ENCODE peak calls at places on chromosomes 4 and X, in eight cellular contexts. C is stomach, I is K562, F is upper lobe of left lung, Z is HepG2, U is SK-N-SH, M is suprapubic skin, J is sigmoid colon. N is an unnamed sample.

GRCh38 chrX:67563469-67564448 is 19.9 kb downstream of the AR start:
- DNase-seq in U (no peak), M (no peak), J (no peak), C (no peak), Z (no peak), I (no peak), F (no peak), N (no peak)

GRCh38 chrX:12118134-12118533 is 20.1 kb upstream of the FRMPD4 start:
- DNase-seq in J (no peak), U (no peak), C (no peak), I (no peak), M (no peak), Z (no peak), F (no peak), N (no peak)

GRCh38 chr4:79201976-79202375 is 123.9 kb downstream of the NAA11 start:
- DNase-seq in F (no peak), M (no peak), C (no peak), U (no peak), I (no peak), J (no peak), Z (no peak), N (no peak)

GRCh38 chrX:132488092-132488749 is 617 bp downstream of the MBNL3 start:
- DNase-seq in Z (no peak), I (no peak), M (no peak), F (peak), J (no peak), C (no peak), U (no peak), N (peak)

GRCh38 chrX:106862972-106863688 is 40.0 kb downstream of the RIPPLY1 start:
- DNase-seq in U (peak), Z (peak), C (peak), M (no peak), J (no peak), I (no peak), F (no peak), N (peak)

GRCh38 chr4:176150283-176150682 is 45.1 kb downstream of the SPATA4 start:
- DNase-seq in M (no peak), J (no peak), Z (peak), F (no peak), C (no peak), U (peak), I (no peak), N (no peak)

GRCh38 chr4:175891863-175892262 is 79.8 kb upstream of the GPM6A start:
- DNase-seq in I (no peak), Z (peak), C (no peak), U (peak), M (no peak), F (no peak), J (no peak), N (no peak)

GRCh38 chr4:4985844-4986243 is 33.4 kb downstream of the CYTL1 start:
- DNase-seq in C (no peak), J (no peak), U (no peak), F (no peak), Z (no peak), I (no peak), M (no peak), N (no peak)

DNA sequence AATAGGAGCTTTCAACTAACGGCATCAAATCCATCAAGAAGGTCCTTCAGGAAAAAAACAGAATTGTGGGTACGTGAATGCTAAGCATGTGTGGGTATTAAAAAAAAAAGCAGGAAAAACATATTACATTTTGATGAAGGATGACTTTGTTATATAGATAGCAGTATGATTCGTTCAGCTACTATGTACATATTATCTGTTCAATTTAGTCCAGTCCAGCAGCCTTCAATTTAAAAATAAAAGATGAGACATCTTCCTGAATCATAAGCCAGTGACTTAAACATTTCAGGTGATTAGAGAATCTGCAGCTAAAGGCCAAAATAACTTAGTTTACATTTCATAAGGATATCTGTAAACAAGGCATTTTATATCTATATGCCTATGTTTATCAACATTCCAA is 63.4 kb downstream of the LCORL start:
- DNase-seq in U (no peak), F (no peak), C (no peak), M (no peak), I (no peak), Z (no peak), J (no peak), N (no peak)
- TF ChIP-seq EP300 in U (no peak), F (no peak), C (no peak), M (no peak), I (no peak), Z (no peak), J (no peak), N (no peak)

GRCh38 chr4:13597604-13598003 is 29.9 kb downstream of the BOD1L1 start:
- DNase-seq in F (no peak), M (no peak), Z (no peak), C (no peak), J (no peak), I (no peak), U (no peak), N (no peak)

GRCh38 chr4:13601060-13601459 is 26.5 kb downstream of the BOD1L1 start:
- DNase-seq in M (no peak), Z (no peak), C (no peak), I (no peak), J (no peak), F (peak), U (no peak), N (no peak)

GRCh38 chr4:13601848-13602247 is 25.7 kb downstream of the BOD1L1 start:
- DNase-seq in Z (no peak), C (no peak), F (no peak), M (no peak), U (no peak), I (no peak), J (no peak), N (no peak)

GRCh38 chr4:13597141-13597540 is 30.4 kb downstream of the BOD1L1 start:
- DNase-seq in F (no peak), M (no peak), J (no peak), I (no peak), U (no peak), C (no peak), Z (peak), N (no peak)

GRCh38 chr4:13599159-13599558 is 28.4 kb downstream of the BOD1L1 start:
- DNase-seq in Z (no peak), C (no peak), J (no peak), I (no peak), U (peak), F (no peak), M (no peak), N (no peak)
- TF ChIP-seq POLR2AphosphoS5 in Z (no peak), C (no peak), J (no peak), I (no peak), U (no peak), F (no peak), M (no peak), N (no peak)

GRCh38 chrX:150574824-150575409 is 6.5 kb downstream of the MTM1 start:
- DNase-seq in Z (no peak), J (no peak), I (no peak), F (no peak), U (no peak), C (no peak), M (no peak), N (no peak)

GRCh38 chrX:150573702-150574101 is 5.3 kb downstream of the MTM1 start:
- DNase-seq in I (no peak), M (no peak), Z (no peak), C (no peak), U (no peak), F (no peak), J (no peak), N (peak)

GRCh38 chrX:150569155-150569477 is 695 bp downstream of the MTM1 start:
- DNase-seq in M (no peak), J (no peak), C (peak), Z (no peak), U (no peak), F (peak), I (no peak), N (peak)

GRCh38 chrX:150570512-150570911 is 2.1 kb downstream of the MTM1 start:
- DNase-seq in Z (peak), I (no peak), C (no peak), U (no peak), M (no peak), J (no peak), F (no peak), N (no peak)

DNA sequence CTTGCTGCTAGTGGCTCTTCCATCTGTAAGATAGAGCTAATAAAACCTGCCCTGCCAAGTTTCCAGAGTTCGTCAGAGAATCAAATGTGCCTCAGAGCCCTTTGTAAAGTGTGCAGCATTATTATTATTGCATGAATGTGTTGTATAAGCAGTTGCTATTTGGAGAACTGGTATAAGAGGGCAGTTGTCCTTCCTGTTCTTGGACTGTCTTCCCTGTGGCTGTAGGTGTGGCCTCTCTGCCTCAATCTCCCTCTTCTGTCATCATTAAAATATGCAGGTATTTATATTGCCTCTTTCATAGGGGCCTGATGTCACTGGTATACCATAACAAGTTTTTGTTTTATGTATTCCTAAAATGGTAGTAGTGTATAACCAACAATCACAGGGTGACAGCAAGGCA is 3.8 kb downstream of the MTM1 start:
- DNase-seq in U (no peak), C (no peak), J (no peak), I (no peak), Z (no peak), F (no peak), M (no peak), N (no peak)
- H3K27ac ChIP-seq in U (no peak), C (peak), J (peak), I (no peak), Z (peak), F (peak), M (peak), N (peak)

DNA sequence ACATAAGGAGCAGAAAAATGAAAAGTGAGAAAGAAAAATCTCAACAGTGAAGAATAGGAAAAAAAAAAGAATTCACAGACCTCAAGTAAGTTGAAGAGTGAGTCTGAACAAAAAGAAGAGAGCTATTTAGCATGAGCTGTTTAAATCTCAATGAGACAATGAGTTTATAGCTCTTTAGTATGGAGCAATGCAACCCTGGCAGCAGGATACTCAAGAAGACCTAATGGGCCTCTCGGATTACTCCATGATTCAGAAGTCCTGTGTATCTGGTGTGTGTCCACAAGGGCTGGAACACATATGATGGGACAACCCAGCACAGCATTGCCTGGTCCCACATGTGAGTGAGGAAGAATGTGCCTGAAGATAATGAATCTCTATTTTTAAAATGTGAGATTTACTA is 563.1 kb upstream of the INTU start:
- DNase-seq in F (no peak), I (no peak), Z (no peak), U (no peak), C (no peak), J (no peak), M (no peak), N (no peak)
- TF ChIP-seq EP300 in F (no peak), I (no peak), Z (no peak), U (no peak), C (no peak), J (no peak), M (no peak), N (no peak)

GRCh38 chr4:1055721-1056590 is 44.5 kb downstream of the FGFRL1 start:
- DNase-seq in M (peak), U (peak), C (peak), J (peak), Z (no peak), I (peak), F (no peak), N (peak)
- TF ChIP-seq POLR2AphosphoS5 in M (no peak), U (no peak), C (peak), J (no peak), Z (no peak), I (no peak), F (no peak), N (peak)

GRCh38 chr4:1235381-1236102 is 13.4 kb downstream of the CTBP1 start:
- DNase-seq in U (no peak), F (no peak), M (peak), J (peak), I (no peak), C (no peak), Z (no peak), N (no peak)

GRCh38 chr4:1234811-1235292 is 14.1 kb downstream of the CTBP1 start:
- DNase-seq in U (no peak), Z (no peak), F (no peak), J (peak), M (peak), C (no peak), I (no peak), N (no peak)

GRCh38 chr4:1234296-1234695 is 14.6 kb downstream of the CTBP1 start:
- DNase-seq in U (peak), Z (no peak), C (no peak), J (peak), F (no peak), I (no peak), M (peak), N (no peak)

GRCh38 chr4:1232661-1233621 is 16.0 kb downstream of the CTBP1 start:
- DNase-seq in F (no peak), M (peak), I (no peak), C (no peak), U (peak), Z (no peak), J (peak), N (no peak)

GRCh38 chr4:1233641-1234277 is 15.2 kb downstream of the CTBP1 start:
- DNase-seq in M (peak), Z (no peak), J (peak), F (no peak), I (no peak), U (peak), C (no peak), N (no peak)
- H3K27ac ChIP-seq in M (no peak), Z (no peak), J (peak), F (peak), I (no peak), U (peak), C (peak), N (peak)

GRCh38 chrX:17552251-17552650 is 177.3 kb downstream of the NHS start:
- DNase-seq in M (no peak), Z (no peak), C (no peak), I (no peak), F (no peak), U (no peak), J (no peak), N (no peak)

GRCh38 chrX:17549005-17549685 is 174.1 kb downstream of the NHS start:
- DNase-seq in U (no peak), J (no peak), I (no peak), Z (no peak), C (no peak), M (no peak), F (no peak), N (no peak)

GRCh38 chrX:17553451-17553850 is 178.5 kb downstream of the NHS start:
- DNase-seq in F (no peak), J (no peak), Z (no peak), M (no peak), I (no peak), C (peak), U (no peak), N (peak)

GRCh38 chrX:17550011-17550410 is 175.0 kb downstream of the NHS start:
- DNase-seq in U (no peak), I (no peak), M (no peak), C (no peak), Z (no peak), J (no peak), F (no peak), N (no peak)

DNA sequence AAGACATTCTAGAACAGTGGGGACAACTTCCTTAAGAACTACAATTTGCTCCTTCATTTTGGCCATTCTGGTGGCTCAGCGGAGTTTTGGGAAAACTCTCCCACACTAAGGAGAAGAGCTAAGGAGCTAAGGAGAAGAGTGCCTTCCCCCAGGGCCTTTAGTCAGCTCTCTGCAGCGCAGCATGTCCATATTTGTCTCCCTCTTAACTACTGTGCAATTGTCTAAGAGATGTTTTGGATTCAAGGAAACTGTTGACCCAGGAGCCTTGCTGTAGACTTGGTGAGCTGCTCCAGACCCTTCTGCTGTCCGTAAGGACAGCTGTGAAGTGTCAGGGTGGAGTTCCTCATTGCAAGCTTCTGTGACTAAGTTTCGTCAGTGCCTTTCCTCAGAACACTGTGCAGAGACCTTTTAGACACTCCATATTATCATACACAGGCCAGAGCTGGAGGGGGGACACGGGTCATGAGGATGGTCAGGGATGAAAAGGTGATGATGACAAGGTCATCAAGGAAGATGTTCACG is 179.0 kb downstream of the NHS start:
- DNase-seq in M (no peak), Z (no peak), C (no peak), F (no peak), I (no peak), J (peak), U (no peak), N (no peak)
- TF ChIP-seq EP300 in M (no peak), Z (no peak), C (peak), F (no peak), I (no peak), J (no peak), U (no peak), N (peak)

DNA sequence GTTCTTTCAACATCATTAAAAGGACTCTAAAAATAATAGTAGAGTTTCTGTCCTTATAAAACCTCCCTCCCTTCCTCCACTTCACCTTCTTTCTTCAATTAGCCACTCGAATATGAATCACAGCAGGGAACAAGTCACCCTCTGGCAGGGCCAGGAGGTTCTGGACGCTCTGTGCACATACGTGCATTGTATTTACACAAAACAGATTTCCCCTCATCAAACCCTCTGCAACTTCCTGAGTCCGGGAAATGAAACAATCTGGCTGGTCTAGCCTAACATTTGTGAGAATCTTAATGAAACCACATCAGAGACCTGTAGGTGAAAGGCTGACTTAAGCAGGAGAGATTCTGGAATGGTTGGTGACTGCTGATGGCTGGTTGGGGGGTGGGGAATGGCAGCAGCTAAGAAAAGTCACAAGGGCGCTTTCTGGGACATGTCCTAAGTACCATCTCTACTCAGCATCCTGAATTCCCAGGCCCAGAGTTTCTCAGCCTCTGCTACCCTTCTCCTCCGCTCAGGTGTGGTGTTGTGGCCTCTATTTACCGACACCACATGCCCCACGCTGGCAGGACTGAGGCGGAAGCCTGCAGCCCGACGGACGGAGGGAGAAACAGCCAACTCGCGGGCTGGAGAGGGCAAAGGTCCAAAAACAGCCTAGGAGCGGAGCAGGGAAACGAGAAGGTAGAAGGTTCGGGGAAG is 1.0 kb downstream of the ZDHHC9 start:
- DNase-seq in F (peak), C (peak), I (no peak), Z (peak), J (peak), M (no peak), U (peak), N (peak)
- TF ChIP-seq POLR2AphosphoS5 in F (peak), C (peak), I (no peak), Z (no peak), J (no peak), M (no peak), U (no peak), N (no peak)

GRCh38 chr4:143282170-143282760 is 54.4 kb upstream of the GAB1 start:
- DNase-seq in F (no peak), I (no peak), M (no peak), C (no peak), Z (no peak), J (no peak), U (peak), N (no peak)

GRCh38 chr4:143286058-143286457 is 50.6 kb upstream of the GAB1 start:
- DNase-seq in U (no peak), I (no peak), F (no peak), M (no peak), J (no peak), C (no peak), Z (no peak), N (no peak)

GRCh38 chr4:143287571-143287923 is 49.1 kb upstream of the GAB1 start:
- DNase-seq in Z (no peak), J (no peak), F (no peak), U (no peak), M (no peak), C (no peak), I (no peak), N (no peak)

GRCh38 chr4:143286733-143287570 is 49.7 kb upstream of the GAB1 start:
- DNase-seq in J (no peak), M (no peak), I (no peak), F (no peak), C (no peak), Z (no peak), U (no peak), N (no peak)

GRCh38 chr4:143281507-143282169 is 55.0 kb upstream of the GAB1 start:
- DNase-seq in U (no peak), C (no peak), Z (no peak), I (no peak), M (no peak), F (no peak), J (no peak), N (no peak)
- H3K27ac ChIP-seq in U (no peak), C (no peak), Z (no peak), I (no peak), M (no peak), F (no peak), J (no peak), N (no peak)